ENCODE peak calls at places on chromosomes 2 and 18, in five cellular contexts. F is GM04504, A is adrenal gland, Z is brain microvascular endothelial cell, U is frontal cortex. W is an unnamed sample.

GRCh38 chr2:152065945-152066344 is 32.9 kb downstream of the CACNB4 start:
- DNase-seq in F (no peak), A (no peak), Z (no peak), U (no peak), W (no peak)

GRCh38 chr2:190499976-190500588 is 34.4 kb downstream of the NEMP2 start:
- DNase-seq in F (no peak), A (no peak), Z (no peak), U (no peak), W (no peak)

GRCh38 chr2:240163056-240163714 is 22.7 kb upstream of the OTOS start:
- DNase-seq in F (no peak), A (no peak), Z (no peak), U (no peak), W (no peak)

GRCh38 chr2:215532844-215533243 is 97.0 kb upstream of the FN1 start:
- DNase-seq in F (no peak), A (no peak), Z (no peak), U (no peak), W (no peak)

GRCh38 chr2:218806346-218806978 is 24.5 kb downstream of the CYP27A1 start:
- DNase-seq in F (peak), A (peak), Z (peak), U (peak), W (peak)

GRCh38 chr18:35713545-35713944 is 132.0 kb downstream of the GALNT1 start:
- DNase-seq in F (peak), A (no peak), Z (peak), U (no peak), W (peak)

GRCh38 chr2:186995092-186995491 is 146.1 kb upstream of the ZSWIM2 start:
- DNase-seq in F (peak), A (no peak), Z (peak), U (no peak), W (peak)

GRCh38 chr2:128732976-128733431 is 414.3 kb upstream of the HS6ST1 start:
- DNase-seq in F (peak), A (peak), Z (peak), U (no peak), W (peak)

GRCh38 chr2:178296394-178297090 is 102.2 kb downstream of the OSBPL6 start:
- DNase-seq in F (no peak), A (no peak), Z (no peak), U (no peak), W (no peak)

GRCh38 chr18:8705941-8706544 is 687 bp downstream of the MTCL1 start:
- DNase-seq in F (no peak), A (no peak), Z (no peak), U (peak), W (no peak)

GRCh38 chr2:201680743-201681142 is 17.7 kb downstream of the MPP4 start:
- DNase-seq in F (no peak), A (no peak), Z (no peak), U (no peak), W (no peak)

W was measured in astrocyte of the spinal cord.